ENCODE peak calls at places on chromosomes 16 and 17, in six cellular contexts. H is NCI-H1092; J is HEK293T; Z is glutamatergic neuron; F is iris pigment epithelial cell; O is CD4-positive, alpha-beta T cell. Y is an unnamed sample.

GRCh38 chr17:16243811-16244567 is 27.0 kb downstream of the PIGL start:
- DNase-seq in Z (no peak), J (no peak), H (no peak), O (no peak), F (no peak), Y (no peak)

GRCh38 chr17:33892677-33893076 is 362.4 kb upstream of the CCL2 start:
- DNase-seq in J (no peak), F (no peak), H (no peak), O (no peak), Z (no peak), Y (no peak)

GRCh38 chr17:43966276-43966675 is 12.5 kb upstream of the PYY start:
- DNase-seq in H (no peak), Z (no peak), F (no peak), J (no peak), O (no peak), Y (no peak)

GRCh38 chr16:5490499-5490898 is 392.9 kb upstream of the EEF2KMT start:
- DNase-seq in H (no peak), F (no peak), Z (peak; percentile 79), J (peak; percentile 69), O (no peak), Y (peak; percentile 80)

GRCh38 chr17:14827394-14827793 is 437.7 kb downstream of the PMP22 start:
- DNase-seq in H (no peak), F (no peak), O (no peak), Z (no peak), J (no peak), Y (no peak)

GRCh38 chr16:71687853-71688252 is 36.6 kb downstream of the PHLPP2 start:
- DNase-seq in J (no peak), F (no peak), H (no peak), O (no peak), Z (no peak), Y (no peak)

GRCh38 chr17:33084755-33085154 is 93.1 kb downstream of the SPACA3 start:
- DNase-seq in Z (no peak), H (no peak), F (no peak), J (no peak), O (no peak), Y (no peak)

GRCh38 chr17:78523939-78524655 is 53.1 kb downstream of the DNAH17 start:
- DNase-seq in F (no peak), J (no peak), H (no peak), O (no peak), Z (no peak), Y (no peak)

GRCh38 chr17:74737299-74738050 is 419 bp downstream of the RAB37 start:
- DNase-seq in F (no peak), O (peak; percentile 33), H (no peak), J (peak; percentile 52), Z (peak; percentile 68), Y (peak; percentile 54)

GRCh38 chr16:67928147-67928546 is 3.5 kb downstream of the CTRL start:
- DNase-seq in J (no peak), H (no peak), Z (no peak), F (no peak), O (no peak), Y (peak; percentile 6)

GRCh38 chr17:55585629-55586028 is 74.4 kb upstream of the SMIM36 start:
- DNase-seq in F (no peak), J (no peak), Z (no peak), H (no peak), O (no peak), Y (no peak)

GRCh38 chr16:22086440-22086839 is 5.9 kb upstream of the VWA3A start:
- DNase-seq in J (no peak), F (no peak), O (no peak), H (no peak), Z (no peak), Y (no peak)

GRCh38 chr17:72118588-72119279 is 2.1 kb upstream of the SOX9 start:
- DNase-seq in Z (peak; percentile 71), H (peak; percentile 39), F (peak; percentile 74), J (peak; percentile 62), O (no peak), Y (peak; percentile 80)

GRCh38 chr17:76539631-76540271 is at the start of gene PRCD:
- DNase-seq in F (no peak), H (no peak), J (no peak), O (no peak), Z (no peak), Y (no peak)

GRCh38 chr16:48041861-48042435 is 113.8 kb downstream of the ABCC12 start:
- DNase-seq in F (no peak), H (no peak), O (no peak), J (peak; percentile 20), Z (no peak), Y (no peak)

GRCh38 chr17:74435775-74436359 is 4.0 kb downstream of the GPRC5C start:
- DNase-seq in H (no peak), O (no peak), Z (no peak), J (no peak), F (no peak), Y (no peak)

GRCh38 chr17:72296456-72296855 is 175.6 kb downstream of the SOX9 start:
- DNase-seq in H (no peak), O (no peak), J (no peak), Z (no peak), F (peak; percentile 64), Y (no peak)

GRCh38 chr17:72691601-72692000 is 400.9 kb downstream of the SLC39A11 start:
- DNase-seq in Z (no peak), O (no peak), F (no peak), J (no peak), H (no peak), Y (no peak)

GRCh38 chr17:39225974-39226683 is 384 bp upstream of the STAC2 start:
- DNase-seq in Z (peak; percentile 95), H (peak; percentile 37), J (peak; percentile 83), F (peak; percentile 32), O (no peak), Y (peak; percentile 97)

GRCh38 chr16:80319181-80319580 is 221.6 kb upstream of the DYNLRB2 start:
- DNase-seq in F (no peak), O (no peak), Z (no peak), J (peak; percentile 18), H (no peak), Y (no peak)

GRCh38 chr17:76515291-76515949 is 14.2 kb upstream of the RHBDF2 start:
- DNase-seq in O (peak; percentile 79), F (peak; percentile 91), Z (no peak), H (no peak), J (no peak), Y (no peak)

GRCh38 chr17:49580981-49581644 is 5.4 kb downstream of the NXPH3 start:
- DNase-seq in Z (no peak), O (no peak), F (no peak), H (no peak), J (no peak), Y (no peak)

GRCh38 chr17:32936894-32937500 is 9.0 kb downstream of the TMEM98 start:
- DNase-seq in O (peak; percentile 48), J (peak; percentile 69), Z (peak; percentile 81), H (no peak), F (peak; percentile 72), Y (peak; percentile 65)

GRCh38 chr16:27330542-27330941 is 16.8 kb downstream of the IL4R start:
- DNase-seq in F (peak; percentile 90), J (no peak), O (no peak), Z (no peak), H (no peak), Y (no peak)

GRCh38 chr17:4807534-4808377 is 804 bp downstream of the PLD2 start:
- DNase-seq in J (no peak), Z (peak; percentile 38), H (no peak), O (no peak), F (peak; percentile 9), Y (no peak)

GRCh38 chr16:12573300-12573699 is 230.4 kb downstream of the CPPED1 start:
- DNase-seq in Z (no peak), H (no peak), F (no peak), O (no peak), J (no peak), Y (no peak)

GRCh38 chr17:27498615-27499316 is 42.5 kb downstream of the KSR1 start:
- DNase-seq in H (no peak), J (no peak), F (no peak), Z (no peak), O (no peak), Y (no peak)

GRCh38 chr16:25896412-25896811 is 204.7 kb downstream of the HS3ST4 start:
- DNase-seq in H (no peak), O (no peak), J (no peak), F (no peak), Z (no peak), Y (no peak)

GRCh38 chr16:19131809-19132777 is 18.3 kb downstream of the ITPRIPL2 start:
- DNase-seq in F (no peak), Z (no peak), O (no peak), J (no peak), H (no peak), Y (no peak)

GRCh38 chr17:33200587-33200986 is 92.5 kb downstream of the ASIC2 start:
- DNase-seq in J (peak; percentile 18), Z (peak; percentile 31), H (no peak), F (peak; percentile 6), O (no peak), Y (no peak)

GRCh38 chr16:10840703-10841102 is 22.1 kb upstream of the TVP23A start:
- DNase-seq in O (no peak), F (no peak), Z (no peak), J (no peak), H (no peak), Y (no peak)

GRCh38 chr17:80501739-80502577 is 25.6 kb upstream of the NPTX1 start:
- DNase-seq in F (no peak), H (no peak), J (no peak), Z (no peak), O (no peak), Y (no peak)

GRCh38 chr16:46772463-46772862 is 24.3 kb upstream of the MYLK3 start:
- DNase-seq in O (no peak), Z (no peak), F (no peak), J (no peak), H (no peak), Y (no peak)

GRCh38 chr17:38451030-38451839 is 23.0 kb downstream of the ARHGAP23 start:
- DNase-seq in H (no peak), Z (no peak), O (no peak), F (peak; percentile 82), J (no peak), Y (no peak)